ENCODE peak calls at places on chromosomes 11 and 22, in seven cellular contexts. Q, U, J, O, M, A and R are unnamed samples. For H3K9me3, the result is how much of the 10 kb centered on the place peaks cover.

GRCh38 chr11:122645847-122646246 is 9.7 kb upstream of the UBASH3B start:
- DNase-seq in Q (no peak), U (no peak), J (no peak), O (no peak), M (no peak), A (no peak), R (no peak)

GRCh38 chr11:69486773-69487266 is 5.4 kb downstream of the LINC01488 start:
- DNase-seq in Q (no peak), U (no peak), J (no peak), O (no peak), M (no peak), A (no peak), R (no peak)

GRCh38 chr11:119322360-119322739 is 5.4 kb upstream of the MCAM start:
- DNase-seq in Q (no peak), U (no peak), J (no peak), O (no peak), M (no peak), A (no peak), R (no peak)

GRCh38 chr11:127074151-127074761 is 73.7 kb upstream of the KIRREL3 start:
- DNase-seq in Q (peak), U (peak), J (no peak), O (no peak), M (peak), A (no peak), R (no peak)

GRCh38 chr11:86576946-86577624 is 95.3 kb downstream of the ME3 start:
- DNase-seq in Q (no peak), U (no peak), J (no peak), O (no peak), M (no peak), A (no peak), R (no peak)

GRCh38 chr11:72081184-72081644 is 564 bp downstream of the LRRC51 start:
- DNase-seq in Q (no peak), U (no peak), J (no peak), O (no peak), M (no peak), A (no peak), R (no peak)

GRCh38 chr11:126981635-126982034 is 18.9 kb downstream of the KIRREL3 start:
- DNase-seq in Q (no peak), U (no peak), J (no peak), O (no peak), M (no peak), A (no peak), R (no peak)

GRCh38 chr22:32868928-32869327 is 67.4 kb downstream of the TIMP3 start:
- DNase-seq in Q (no peak), U (no peak), J (no peak), O (no peak), M (no peak), A (no peak), R (no peak)

GRCh38 chr11:112613051-112613972 is 347.9 kb upstream of the NCAM1 start:
- DNase-seq in Q (no peak), U (no peak), J (peak), O (no peak), M (peak), A (no peak), R (no peak)

GRCh38 chr22:17655289-17655688 is 16.7 kb downstream of the BCL2L13 start:
- DNase-seq in Q (no peak), U (peak), J (no peak), O (no peak), M (no peak), A (no peak), R (no peak)

GRCh38 chr11:86069408-86070086 is 663 bp upstream of the PICALM start:
- DNase-seq in Q (peak), U (peak), J (peak), O (no peak), M (peak), A (no peak), R (no peak)

GRCh38 chr11:35765211-35765610 is 102.6 kb downstream of the TRIM44 start:
- DNase-seq in Q (no peak), U (no peak), J (no peak), O (no peak), M (no peak), A (no peak), R (no peak)

GRCh38 chr11:8225589-8226036 is 38.1 kb downstream of the LMO1 start:
- DNase-seq in Q (peak), U (peak), J (peak), O (peak), M (peak), A (peak), R (peak)

GRCh38 chr22:41180926-41181325 is 24.2 kb upstream of the L3MBTL2 start:
- DNase-seq in Q (no peak), U (no peak), J (no peak), O (no peak), M (no peak), A (no peak), R (no peak)

GRCh38 chr11:71252434-71252781 is at the start of gene SHANK2:
- DNase-seq in Q (peak), U (peak), J (no peak), O (no peak), M (no peak), A (no peak), R (no peak)

GRCh38 chr11:109696191-109696897 is 274.4 kb downstream of the C11orf87 start:
- DNase-seq in Q (no peak), U (no peak), J (no peak), O (no peak), M (no peak), A (no peak), R (no peak)
- H3K9me3 ChIP-seq in Q (under half), U (under half), J (under half), O (under half), M (under half), A (under half), R (under half)

DNA sequence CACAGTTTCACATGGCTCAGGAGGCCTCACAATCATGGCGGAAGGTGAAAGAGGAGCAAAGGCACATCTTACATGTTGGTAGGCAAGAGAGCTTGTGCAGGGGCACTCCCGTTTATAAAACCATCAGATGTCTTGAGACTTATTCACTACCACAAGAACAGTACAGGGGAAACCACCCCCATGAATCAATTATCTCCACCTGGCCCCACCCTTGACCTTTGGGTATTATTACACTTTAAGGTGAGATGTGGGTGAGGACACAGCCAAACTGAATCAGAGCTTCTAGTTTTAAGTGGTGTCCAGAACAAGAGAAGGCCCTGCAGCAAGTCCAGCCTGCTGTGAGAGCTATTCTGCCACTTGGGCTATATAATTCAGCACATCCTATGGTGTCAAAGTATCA is 493.7 kb downstream of the ETS1 start:
- DNase-seq in Q (no peak), U (no peak), J (no peak), O (no peak), M (no peak), A (no peak), R (no peak)
- H3K9me3 ChIP-seq in Q (under half), U (under half), J (under half), O (under half), M (under half), A (under half), R (under half)

DNA sequence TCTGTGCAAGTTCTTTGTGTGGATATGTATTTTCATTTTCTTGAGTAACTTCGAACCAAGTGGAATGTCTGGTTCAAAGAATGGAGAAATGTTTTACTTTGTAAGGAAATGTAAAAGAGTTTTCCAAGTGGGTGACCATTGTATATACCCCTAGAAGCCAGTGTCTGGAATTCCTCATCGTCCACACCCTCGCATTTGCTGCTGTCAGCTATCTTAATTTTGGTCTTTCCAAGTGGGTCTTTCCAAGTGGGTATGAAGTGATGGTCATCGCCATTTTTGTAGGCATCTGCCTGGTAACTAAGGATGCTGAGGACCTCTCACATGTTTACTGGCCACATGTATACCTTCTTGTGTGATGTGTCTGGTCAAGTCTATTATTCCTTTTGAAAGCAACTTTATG is 547.5 kb downstream of the TBC1D22A start:
- DNase-seq in Q (no peak), U (no peak), J (no peak), O (no peak), M (no peak), A (no peak), R (no peak)
- H3K9me3 ChIP-seq in Q (under half), U (under half), J (under half), O (under half), M (under half), A (under half), R (under half)

GRCh38 chr22:49587421-49587820 is 240.3 kb downstream of the BRD1 start:
- DNase-seq in Q (no peak), U (peak), J (no peak), O (no peak), M (no peak), A (no peak), R (no peak)
- H3K9me3 ChIP-seq in Q (under half), U (under half), J (under half), O (under half), M (under half), A (under half), R (under half)

GRCh38 chr22:48331266-48331665 is 1496.4 kb downstream of the BRD1 start:
- DNase-seq in Q (no peak), U (no peak), J (no peak), O (no peak), M (no peak), A (no peak), R (no peak)
- H3K9me3 ChIP-seq in Q (under half), U (under half), J (under half), O (under half), M (under half), A (under half), R (under half)

DNA sequence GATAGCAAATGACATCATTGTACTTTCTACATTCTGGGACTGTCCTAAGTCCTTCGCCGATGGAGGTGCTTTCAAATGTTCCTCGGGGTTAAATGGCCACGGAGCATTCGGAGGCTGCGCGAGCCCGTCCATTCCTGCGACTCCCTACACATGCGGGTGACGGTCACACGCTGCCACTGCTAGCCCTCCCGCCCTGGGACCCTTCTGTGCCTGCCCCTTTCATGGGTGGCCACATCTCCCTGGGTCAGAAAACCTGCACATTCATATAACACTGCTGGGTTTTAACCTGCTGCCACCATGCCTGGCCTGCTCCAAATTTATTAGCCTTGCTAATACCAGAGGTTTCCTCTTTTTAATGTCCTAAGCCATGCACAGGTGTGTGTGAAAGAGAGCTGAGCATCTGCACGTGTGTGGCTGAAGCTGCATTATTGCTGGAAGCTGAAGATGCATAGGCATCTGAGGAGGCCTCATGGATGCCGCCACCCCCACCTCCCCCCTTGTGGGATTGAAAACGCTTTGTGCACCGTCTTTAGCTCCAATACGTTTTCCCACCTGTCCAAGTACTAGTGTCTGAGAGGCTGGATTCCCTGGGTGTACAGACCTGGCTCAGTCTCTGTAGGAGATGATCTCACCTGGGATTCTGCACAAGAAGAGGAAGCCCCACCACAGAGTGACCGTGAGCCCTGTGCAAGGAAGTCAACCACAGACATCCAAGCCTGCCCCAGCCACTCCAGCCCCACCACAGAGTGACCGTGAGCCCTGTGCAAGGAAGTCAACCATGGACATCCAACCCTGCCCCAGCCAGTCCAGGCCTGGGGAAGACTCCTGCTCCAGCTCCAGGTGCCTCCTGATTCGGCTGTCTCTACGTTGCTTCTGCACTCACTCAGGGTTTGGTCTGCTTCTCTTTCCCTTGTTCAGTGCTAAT is 626.4 kb downstream of the BRD1 start:
- DNase-seq in Q (no peak), U (no peak), J (peak), O (no peak), M (no peak), A (no peak), R (no peak)
- H3K9me3 ChIP-seq in Q (under half), U (under half), J (under half), O (under half), M (under half), A (under half), R (under half)

GRCh38 chr22:49396817-49397216 is 430.9 kb downstream of the BRD1 start:
- DNase-seq in Q (no peak), U (no peak), J (no peak), O (no peak), M (no peak), A (no peak), R (no peak)
- H3K9me3 ChIP-seq in Q (under half), U (under half), J (under half), O (under half), M (under half), A (under half), R (under half)

DNA sequence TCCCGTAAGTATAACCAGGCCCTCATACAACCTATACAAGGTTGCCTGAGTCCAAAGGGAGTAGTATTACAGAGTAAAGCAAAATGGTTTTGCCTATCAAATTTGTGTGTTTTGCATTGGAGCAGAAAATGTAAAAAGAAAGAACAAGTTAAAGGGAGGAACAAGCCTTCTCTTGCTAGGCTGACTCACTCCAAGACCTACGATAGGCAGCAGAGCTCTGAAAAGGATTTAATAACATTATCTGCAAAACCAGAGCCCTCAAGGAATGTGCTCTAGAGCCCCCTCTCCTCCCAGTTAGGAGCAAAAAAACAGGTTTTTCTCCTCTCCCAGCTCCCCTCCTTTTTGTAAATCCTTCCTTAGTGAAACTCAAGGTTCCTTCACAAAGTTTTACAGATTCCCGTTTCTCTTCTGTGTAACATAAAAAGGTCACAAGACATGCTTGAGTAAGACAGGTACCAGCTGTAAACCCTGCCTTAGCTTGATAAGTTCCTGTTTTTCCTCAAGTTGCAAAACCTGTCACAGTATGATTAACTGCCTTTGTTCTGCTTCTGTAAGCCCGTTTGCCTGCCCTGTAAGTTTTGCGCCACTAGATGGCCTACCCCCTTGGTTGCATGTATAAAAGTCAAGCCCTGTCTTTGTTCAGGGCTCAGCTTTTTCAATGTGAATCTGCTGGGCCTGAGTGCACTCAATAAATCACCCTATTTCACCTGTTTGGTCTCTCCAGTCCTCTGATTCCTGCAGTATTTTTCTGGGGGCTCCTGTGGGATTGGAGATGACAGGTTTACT is 498.2 kb downstream of the KCNA4 start:
- DNase-seq in Q (no peak), U (no peak), J (no peak), O (no peak), M (no peak), A (no peak), R (no peak)
- H3K9me3 ChIP-seq in Q (under half), U (under half), J (under half), O (under half), M (under half), A (under half), R (under half)

GRCh38 chr22:49737101-49737551 is 90.5 kb downstream of the BRD1 start:
- DNase-seq in Q (no peak), U (no peak), J (no peak), O (no peak), M (no peak), A (no peak), R (no peak)

GRCh38 chr22:49738006-49738405 is 89.7 kb downstream of the BRD1 start:
- DNase-seq in Q (no peak), U (no peak), J (no peak), O (no peak), M (no peak), A (no peak), R (no peak)

GRCh38 chr22:49740242-49740641 is 87.4 kb downstream of the BRD1 start:
- DNase-seq in Q (no peak), U (no peak), J (no peak), O (no peak), M (no peak), A (no peak), R (no peak)

GRCh38 chr22:49739138-49739537 is 88.5 kb downstream of the BRD1 start:
- DNase-seq in Q (no peak), U (no peak), J (no peak), O (no peak), M (no peak), A (no peak), R (no peak)

GRCh38 chr22:49738566-49738965 is 89.1 kb downstream of the BRD1 start:
- DNase-seq in Q (no peak), U (no peak), J (no peak), O (no peak), M (no peak), A (no peak), R (no peak)
- H3K9me3 ChIP-seq in Q (under half), U (under half), J (under half), O (under half), M (under half), A (under half), R (under half)

DNA sequence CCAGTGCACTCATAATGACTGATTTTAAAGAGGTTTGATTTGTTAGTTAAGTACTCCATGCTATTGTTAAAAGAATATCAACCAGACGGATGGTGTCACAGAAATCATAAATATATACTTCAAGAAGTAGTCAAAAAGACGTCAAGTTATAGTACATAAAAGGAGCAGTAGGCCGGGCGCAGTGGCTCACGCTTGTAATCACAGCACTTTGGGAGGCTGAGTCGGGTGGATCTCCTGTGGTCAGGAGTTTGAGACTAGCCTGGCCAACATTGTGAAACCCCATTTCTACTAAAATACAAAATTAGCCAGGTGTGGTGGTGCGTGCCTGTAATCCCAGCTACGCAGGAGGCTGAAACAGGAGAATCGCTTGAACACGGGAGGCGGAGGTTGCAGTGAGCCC is 721.7 kb downstream of the JRKL start:
- DNase-seq in Q (no peak), U (no peak), J (no peak), O (no peak), M (no peak), A (no peak), R (no peak)
- H3K9me3 ChIP-seq in Q (under half), U (under half), J (under half), O (under half), M (under half), A (under half), R (under half)